ENCODE peak calls at places on chromosomes 1 and 21, in seven cellular contexts. L is globus pallidus; E is neuronal stem cell; C is stimulated activated CD8-positive, alpha-beta memory T cell treated with anti-CD3 and anti-CD28 coated beads, Interleukin-12 subunit alpha, Interleukin-12 subunit beta, amount 100 ng/mL, for 1 hour; T is hypothalamus; Y is stimulated activated CD4-positive, alpha-beta T cell treated with anti-CD3 and anti-CD28 coated beads, Interleukin-2, amount 100 ng/mL, for 24 hours; A is effector memory CD8-positive, alpha-beta T cell. Q is an unnamed sample.

GRCh38 chr21:45763074-45763473 is 119.5 kb downstream of the PCBP3 start:
- DNase-seq in T (no peak), Y (no peak), C (no peak), A (no peak), E (no peak), L (no peak), Q (no peak)

GRCh38 chr1:33055210-33055991 is 18.7 kb upstream of the AK2 start:
- DNase-seq in A (peak; percentile 32), E (peak; percentile 64), C (no peak), L (peak; percentile 93), Y (peak; percentile 11), T (no peak), Q (peak; percentile 16)

GRCh38 chr1:31372051-31372450 is 825 bp downstream of the FABP3 start:
- DNase-seq in T (no peak), Y (no peak), C (no peak), A (no peak), E (no peak), L (no peak), Q (no peak)

GRCh38 chr1:96771847-96772246 is 50.3 kb downstream of the PTBP2 start:
- DNase-seq in L (no peak), C (no peak), E (no peak), A (no peak), T (no peak), Y (no peak), Q (no peak)

GRCh38 chr1:66671472-66671871 is 80.8 kb upstream of the DYNLT5 start:
- DNase-seq in E (peak; percentile 8), A (no peak), C (no peak), T (no peak), L (no peak), Y (no peak), Q (no peak)

GRCh38 chr1:110636149-110636935 is 30.2 kb upstream of the KCNA2 start:
- DNase-seq in L (no peak), E (no peak), A (no peak), C (no peak), Y (no peak), T (no peak), Q (no peak)

GRCh38 chr1:187471555-187471954 is 642.8 kb downstream of the PLA2G4A start:
- DNase-seq in A (no peak), T (no peak), E (no peak), C (no peak), Y (no peak), L (no peak), Q (no peak)

GRCh38 chr1:101112051-101112770 is 86.6 kb upstream of the DPH5 start:
- DNase-seq in Y (peak; percentile 48), E (no peak), A (peak; percentile 67), C (peak; percentile 47), L (peak; percentile 21), T (no peak), Q (peak; percentile 58)

GRCh38 chr1:163730366-163730765 is 408.6 kb downstream of the NUF2 start:
- DNase-seq in Y (no peak), A (no peak), L (no peak), T (no peak), C (no peak), E (no peak), Q (no peak)

GRCh38 chr1:15033264-15033663 is 120.3 kb upstream of the TMEM51 start:
- DNase-seq in E (no peak), C (no peak), A (no peak), L (no peak), Y (no peak), T (no peak), Q (no peak)

GRCh38 chr1:159800177-159800935 is 1.8 kb upstream of the FCRL6 start:
- DNase-seq in A (peak; percentile 51), L (no peak), E (no peak), C (peak; percentile 18), Y (no peak), T (no peak), Q (peak; percentile 14)

GRCh38 chr1:168155910-168156309 is 19.2 kb upstream of the GPR161 start:
- DNase-seq in C (no peak), E (no peak), A (no peak), Y (no peak), L (no peak), T (no peak), Q (no peak)

GRCh38 chr1:45148209-45148608 is 58.2 kb downstream of the ZSWIM5 start:
- DNase-seq in Y (no peak), A (no peak), E (no peak), L (no peak), T (no peak), C (no peak), Q (no peak)

GRCh38 chr21:29293495-29293894 is 5.2 kb upstream of the BACH1 start:
- DNase-seq in Y (no peak), T (no peak), A (no peak), C (no peak), E (no peak), L (no peak), Q (no peak)

GRCh38 chr21:31156662-31157061 is 118.4 kb upstream of the KRTAP19-8 start:
- DNase-seq in A (no peak), Y (no peak), C (no peak), E (no peak), T (no peak), L (no peak), Q (no peak)

GRCh38 chr1:157596384-157596783 is 1.5 kb downstream of the FCRL4 start:
- DNase-seq in T (no peak), E (no peak), Y (no peak), L (no peak), C (no peak), A (no peak), Q (no peak)

GRCh38 chr1:7827134-7827955 is 25.5 kb downstream of the UTS2 start:
- DNase-seq in E (no peak), C (no peak), L (no peak), A (peak; percentile 24), T (no peak), Y (peak; percentile 45), Q (peak; percentile 47)

GRCh38 chr1:51962486-51963356 is 27.8 kb downstream of the RAB3B start:
- DNase-seq in C (no peak), T (no peak), Y (no peak), E (no peak), L (no peak), A (no peak), Q (no peak)

GRCh38 chr1:31705080-31705866 is 1.5 kb upstream of the COL16A1 start:
- DNase-seq in E (no peak), A (peak; percentile 66), C (peak; percentile 50), T (no peak), L (peak; percentile 60), Y (peak; percentile 80), Q (peak; percentile 69)

GRCh38 chr1:81264976-81265375 is 535.8 kb upstream of the ADGRL2 start:
- DNase-seq in C (no peak), L (no peak), T (no peak), A (no peak), E (no peak), Y (no peak), Q (no peak)

Q was measured in activated naive CD4-positive, alpha-beta T cell treated with Interleukin-2 at 50 U/mL for 16 hours.